ENCODE peak calls at places on chromosome 18, in seven cellular contexts. Q is lower lobe of right lung, D is A549, S is mammary epithelial cell, B is breast epithelium, M is right cardiac atrium, I is adrenal gland. N is an unnamed sample. For H3K4me1, the result is how much of the 10 kb centered on the place peaks cover.

GRCh38 chr18:80246656-80247402 is 485 bp downstream of the PARD6G start:
- DNase-seq in I (no peak), M (peak), B (no peak), Q (no peak), D (no peak), S (peak), N (no peak)

GRCh38 chr18:71850602-71851001 is 693.5 kb downstream of the CBLN2 start:
- DNase-seq in B (no peak), I (no peak), D (no peak), M (no peak), S (no peak), Q (no peak), N (no peak)

GRCh38 chr18:79595876-79596374 is 83.7 kb upstream of the CTDP1 start:
- DNase-seq in D (no peak), Q (peak), M (no peak), B (no peak), I (no peak), S (no peak), N (no peak)

GRCh38 chr18:55452123-55452611 is 135.8 kb downstream of the TCF4 start:
- DNase-seq in S (peak), I (no peak), M (peak), B (peak), D (peak), Q (no peak), N (no peak)

GRCh38 chr18:55838841-55839240 is 250.8 kb upstream of the TCF4 start:
- DNase-seq in Q (no peak), D (no peak), S (peak), I (no peak), B (no peak), M (no peak), N (no peak)

GRCh38 chr18:7492385-7492784 is 74.7 kb upstream of the PTPRM start:
- DNase-seq in Q (no peak), B (no peak), M (no peak), S (no peak), D (no peak), I (no peak), N (no peak)

GRCh38 chr18:59873616-59874015 is 26.2 kb upstream of the PMAIP1 start:
- DNase-seq in S (no peak), Q (no peak), D (no peak), I (no peak), B (no peak), M (no peak), N (no peak)

GRCh38 chr18:55477537-55478300 is 110.3 kb downstream of the TCF4 start:
- DNase-seq in M (no peak), B (no peak), D (no peak), I (peak), Q (no peak), S (peak), N (peak)

GRCh38 chr18:52439457-52439856 is 99.5 kb downstream of the DCC start:
- DNase-seq in D (peak), B (no peak), S (no peak), M (no peak), I (no peak), Q (no peak), N (no peak)

GRCh38 chr18:66344227-66344626 is 259.7 kb downstream of the CDH19 start:
- DNase-seq in I (no peak), Q (no peak), M (no peak), D (no peak), S (no peak), B (no peak), N (no peak)

GRCh38 chr18:61333746-61334490 is 688 bp downstream of the CDH20 start:
- DNase-seq in S (peak), M (no peak), B (no peak), I (no peak), Q (no peak), D (no peak), N (no peak)

GRCh38 chr18:59662008-59662701 is 35.1 kb downstream of the CCBE1 start:
- DNase-seq in M (no peak), S (peak), D (no peak), B (no peak), I (no peak), Q (no peak), N (peak)

GRCh38 chr18:23921716-23922285 is 92.8 kb upstream of the TTC39C start:
- DNase-seq in Q (no peak), B (no peak), D (no peak), M (no peak), S (no peak), I (no peak), N (no peak)

GRCh38 chr18:42446195-42446594 is 491.2 kb downstream of the PIK3C3 start:
- DNase-seq in Q (no peak), I (no peak), S (peak), B (no peak), D (no peak), M (no peak), N (no peak)

GRCh38 chr18:52323802-52324201 is 16.2 kb upstream of the DCC start:
- DNase-seq in M (no peak), I (no peak), B (no peak), S (no peak), D (no peak), Q (no peak), N (no peak)

GRCh38 chr18:46678785-46679404 is 21.9 kb upstream of the LOXHD1 start:
- DNase-seq in Q (no peak), S (no peak), B (no peak), D (no peak), M (no peak), I (no peak), N (no peak)

GRCh38 chr18:59950215-59950944 is 50.6 kb downstream of the PMAIP1 start:
- DNase-seq in I (no peak), D (no peak), M (no peak), B (no peak), Q (no peak), S (peak), N (no peak)

GRCh38 chr18:49231541-49231940 is 228.9 kb downstream of the DYM start:
- DNase-seq in S (no peak), Q (no peak), D (no peak), B (no peak), M (no peak), I (no peak), N (no peak)
- H3K4me1 ChIP-seq in S (under half), Q (under half), D (under half), B (under half), M (under half), I (under half), N (under half)

GRCh38 chr18:12376034-12376717 is 851 bp downstream of the AFG3L2 start:
- DNase-seq in D (peak), Q (peak), B (no peak), M (peak), I (peak), S (peak), N (no peak)
- H3K4me1 ChIP-seq in D (under half), Q (half or more), B (under half), M (under half), I (under half), S (under half), N (under half)

GRCh38 chr18:48951448-48952286 is 902 bp upstream of the SMAD7 start:
- DNase-seq in Q (peak), M (peak), I (peak), S (peak), B (peak), D (peak), N (peak)
- H3K4me1 ChIP-seq in Q (under half), M (under half), I (under half), S (under half), B (under half), D (under half), N (under half)

GRCh38 chr18:77076111-77076510 is 56.5 kb downstream of the MBP start:
- DNase-seq in S (no peak), B (no peak), I (no peak), M (no peak), Q (no peak), D (no peak), N (no peak)
- H3K4me1 ChIP-seq in S (under half), B (under half), I (under half), M (under half), Q (half or more), D (half or more), N (under half)

DNA sequence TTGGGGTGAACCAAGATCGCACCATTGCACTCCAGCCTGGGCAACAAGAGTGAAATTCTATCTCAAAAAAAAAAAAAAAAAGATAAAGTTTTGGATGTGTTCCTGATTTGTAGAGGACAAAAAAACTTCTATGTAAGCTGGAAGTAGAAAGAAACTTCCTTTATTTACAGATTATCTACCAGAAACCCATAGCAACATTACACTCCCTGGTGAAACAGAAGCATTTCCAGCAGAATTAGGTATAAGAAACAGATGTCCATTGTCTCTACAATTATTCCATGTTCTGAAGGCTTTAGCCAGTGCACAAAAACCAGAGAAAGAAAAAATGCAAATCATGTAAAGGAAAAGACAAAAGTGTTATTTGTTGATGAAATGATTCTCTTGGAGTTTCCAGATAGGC is 4.9 kb downstream of the TUBB6 start:
- DNase-seq in Q (no peak), S (no peak), M (no peak), B (no peak), I (no peak), D (no peak), N (no peak)
- H3K4me1 ChIP-seq in Q (half or more), S (under half), M (under half), B (under half), I (under half), D (under half), N (under half)